ENCODE peak calls at places on chromosome 4, in six cellular contexts. S is MCF 10A, Y is GM20000, N is AG04449, D is posterior cingulate gyrus, I is osteocyte. K is an unnamed sample.

GRCh38 chr4:83516042-83516772 is 19.7 kb upstream of the GPAT3 start:
- DNase-seq in S (peak; percentile 32), Y (no peak), N (peak; percentile 17), D (no peak), I (no peak), K (peak; percentile 89)

GRCh38 chr4:24856586-24856985 is 56.3 kb downstream of the CCDC149 start:
- DNase-seq in S (no peak), Y (peak; percentile 58), N (no peak), D (no peak), I (no peak), K (peak; percentile 87)

GRCh38 chr4:165580379-165580905 is 201.6 kb downstream of the CPE start:
- DNase-seq in S (peak; percentile 92), Y (no peak), N (peak; percentile 23), D (no peak), I (no peak), K (peak; percentile 77)

GRCh38 chr4:157035471-157035870 is 40.5 kb upstream of the GLRB start:
- DNase-seq in S (no peak), Y (no peak), N (no peak), D (no peak), I (no peak), K (no peak)

GRCh38 chr4:37043342-37043741 is 201.2 kb upstream of the NWD2 start:
- DNase-seq in S (no peak), Y (no peak), N (no peak), D (no peak), I (no peak), K (no peak)

GRCh38 chr4:153594208-153594607 is 89.9 kb upstream of the TLR2 start:
- DNase-seq in S (no peak), Y (no peak), N (peak; percentile 60), D (no peak), I (no peak), K (peak; percentile 7)

GRCh38 chr4:143700060-143700419 is 435 bp downstream of the FREM3 start:
- DNase-seq in S (no peak), Y (no peak), N (no peak), D (no peak), I (no peak), K (no peak)

GRCh38 chr4:126354784-126355183 is 1040.0 kb downstream of the FAT4 start:
- DNase-seq in S (peak; percentile 57), Y (no peak), N (no peak), D (no peak), I (no peak), K (no peak)

GRCh38 chr4:153341575-153342090 is 2.9 kb upstream of the MND1 start:
- DNase-seq in S (peak; percentile 67), Y (no peak), N (no peak), D (no peak), I (no peak), K (peak; percentile 70)